ENCODE peak calls at places on chromosomes 12 and 14, in ten cellular contexts. R is dorsolateral prefrontal cortex, B is cardiac muscle cell, A is WERI-Rb-1, V is AG10803, O is AG09309, W is IMR-90, K is fibroblast of mammary gland, G is body of pancreas, Y is heart left ventricle. T is an unnamed sample.

GRCh38 chr14:62289471-62289870 is 527.3 kb downstream of the SNAPC1 start:
- DNase-seq in Y (no peak), K (peak), A (no peak), G (no peak), V (peak), R (no peak), W (peak), B (no peak), O (no peak), T (no peak)

GRCh38 chr12:80356092-80356491 is 87.9 kb upstream of the PTPRQ start:
- DNase-seq in R (no peak), G (no peak), K (peak), A (no peak), B (peak), O (no peak), V (no peak), W (no peak), Y (no peak), T (no peak)

GRCh38 chr12:97924122-97924521 is 461.5 kb downstream of the RMST start:
- DNase-seq in K (no peak), B (no peak), V (no peak), Y (no peak), G (no peak), W (no peak), R (no peak), A (no peak), O (no peak), T (no peak)

GRCh38 chr14:54985156-54985555 is 41.7 kb downstream of the WDHD1 start:
- DNase-seq in K (no peak), Y (no peak), W (no peak), B (no peak), G (no peak), A (no peak), O (no peak), R (no peak), V (no peak), T (no peak)

GRCh38 chr12:7103837-7104236 is 5.2 kb downstream of the C1RL start:
- DNase-seq in O (no peak), R (no peak), W (no peak), Y (no peak), V (no peak), A (no peak), B (no peak), G (no peak), K (no peak), T (no peak)

GRCh38 chr12:112546996-112547395 is 128.2 kb downstream of the PTPN11 start:
- DNase-seq in O (no peak), Y (no peak), B (no peak), G (no peak), R (no peak), A (no peak), W (no peak), V (no peak), K (no peak), T (no peak)

GRCh38 chr12:66137937-66138336 is 7.4 kb upstream of the LLPH start:
- DNase-seq in K (no peak), G (no peak), A (no peak), W (no peak), O (no peak), Y (no peak), V (no peak), B (no peak), R (no peak), T (no peak)

GRCh38 chr12:13474381-13474780 is 277.9 kb downstream of the EMP1 start:
- DNase-seq in A (no peak), B (no peak), W (no peak), Y (no peak), G (no peak), O (no peak), R (no peak), K (no peak), V (no peak), T (no peak)

GRCh38 chr14:69666112-69666511 is 54.7 kb downstream of the SUSD6 start:
- DNase-seq in K (peak), W (no peak), G (no peak), A (no peak), V (no peak), B (no peak), R (no peak), O (no peak), Y (no peak), T (peak)

GRCh38 chr14:90503582-90503981 is 106.8 kb downstream of the CALM1 start:
- DNase-seq in G (peak), Y (no peak), A (no peak), O (no peak), W (no peak), B (no peak), K (no peak), R (no peak), V (no peak), T (no peak)

GRCh38 chr12:29081101-29081500 is 68.0 kb upstream of the FAR2 start:
- DNase-seq in R (no peak), O (no peak), A (no peak), G (no peak), Y (no peak), K (peak), W (no peak), B (no peak), V (no peak), T (peak)

GRCh38 chr12:13099910-13100609 is 3.4 kb downstream of the GSG1 start:
- DNase-seq in V (no peak), W (no peak), K (no peak), O (no peak), Y (no peak), G (no peak), B (no peak), R (no peak), A (no peak), T (no peak)

GRCh38 chr14:72708708-72709475 is 185.0 kb downstream of the DPF3 start:
- DNase-seq in R (peak), K (peak), W (no peak), G (peak), O (no peak), Y (no peak), A (no peak), B (no peak), V (no peak), T (no peak)

GRCh38 chr12:54195080-54195479 is 6.3 kb upstream of the SMUG1 start:
- DNase-seq in V (no peak), G (no peak), A (no peak), W (no peak), B (no peak), R (no peak), O (no peak), K (no peak), Y (no peak), T (no peak)
- H3K4me3 ChIP-seq in V (no peak), G (no peak), A (no peak), W (no peak), B (no peak), R (no peak), O (no peak), K (no peak), Y (no peak), T (no peak)

DNA sequence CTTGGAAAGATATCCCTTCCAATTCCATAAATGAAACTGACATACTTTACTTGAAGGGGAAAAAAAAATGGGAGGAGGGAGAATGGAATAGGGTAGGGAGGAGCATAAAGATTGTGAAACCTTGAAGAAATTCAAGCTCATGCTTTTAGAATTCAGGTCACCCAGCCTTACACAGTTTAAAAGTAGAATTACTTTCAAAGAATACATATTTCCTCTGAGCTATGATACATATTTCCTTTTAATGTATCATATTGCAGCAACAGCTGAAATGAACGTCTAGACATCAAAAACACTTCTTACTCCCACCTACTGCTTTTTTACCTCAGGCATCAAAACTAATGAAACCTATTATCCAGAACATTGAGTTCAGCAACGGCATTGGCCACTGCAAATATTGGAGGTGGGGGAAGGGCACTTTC is 156.0 kb downstream of the MED13L start:
- DNase-seq in W (peak), A (no peak), R (no peak), Y (no peak), V (peak), O (no peak), G (no peak), K (peak), B (peak), T (peak)
- H3K4me3 ChIP-seq in W (no peak), A (no peak), R (peak), Y (no peak), V (no peak), O (no peak), G (no peak), K (peak), B (no peak), T (peak)

GRCh38 chr12:32544893-32545292 is 134.2 kb upstream of the DNM1L start:
- DNase-seq in B (no peak), V (no peak), A (no peak), W (no peak), G (no peak), K (no peak), R (no peak), O (no peak), Y (no peak), T (no peak)

GRCh38 chr12:32545413-32545970 is 133.6 kb upstream of the DNM1L start:
- DNase-seq in W (no peak), B (no peak), R (no peak), O (no peak), Y (no peak), A (no peak), K (no peak), V (no peak), G (no peak), T (no peak)

GRCh38 chr12:32542550-32543229 is 136.4 kb upstream of the DNM1L start:
- DNase-seq in Y (no peak), R (no peak), A (no peak), O (no peak), W (no peak), G (no peak), K (no peak), B (no peak), V (no peak), T (no peak)

GRCh38 chr12:32546272-32546671 is 132.8 kb upstream of the DNM1L start:
- DNase-seq in W (no peak), B (no peak), O (no peak), R (no peak), G (no peak), V (no peak), K (no peak), Y (no peak), A (no peak), T (no peak)

GRCh38 chr12:32541754-32542374 is 137.2 kb upstream of the DNM1L start:
- DNase-seq in W (no peak), A (no peak), O (no peak), K (peak), B (peak), R (no peak), G (no peak), V (no peak), Y (no peak), T (no peak)
- H3K4me3 ChIP-seq in W (no peak), A (no peak), O (no peak), K (no peak), B (no peak), R (no peak), G (no peak), V (no peak), Y (no peak), T (peak)

GRCh38 chr14:56581041-56581727 is 1.6 kb downstream of the TMEM260 start:
- DNase-seq in K (no peak), W (no peak), A (no peak), G (no peak), O (no peak), Y (no peak), R (no peak), V (no peak), B (no peak), T (no peak)
- H3K4me3 ChIP-seq in K (no peak), W (peak), A (peak), G (no peak), O (no peak), Y (peak), R (peak), V (peak), B (peak), T (peak)

GRCh38 chr12:56631790-56632700 is 1.9 kb upstream of the BAZ2A start:
- DNase-seq in O (no peak), G (peak), B (peak), W (peak), V (no peak), Y (peak), R (peak), A (peak), K (peak), T (peak)

GRCh38 chr12:56630180-56630632 is at the start of gene BAZ2A:
- DNase-seq in G (peak), B (peak), Y (peak), W (peak), O (peak), A (peak), V (peak), R (peak), K (peak), T (peak)

GRCh38 chr12:56626691-56627090 is 3.4 kb downstream of the BAZ2A start:
- DNase-seq in R (no peak), Y (no peak), V (no peak), A (no peak), K (no peak), W (no peak), G (no peak), B (no peak), O (no peak), T (no peak)

GRCh38 chr12:56628671-56629458 is 1.3 kb downstream of the BAZ2A start:
- DNase-seq in O (peak), W (peak), A (peak), G (peak), B (peak), K (peak), R (peak), Y (peak), V (peak), T (peak)

GRCh38 chr12:56629459-56630179 is 507 bp downstream of the BAZ2A start:
- DNase-seq in Y (no peak), V (no peak), K (no peak), G (peak), W (no peak), B (peak), A (no peak), O (no peak), R (peak), T (peak)
- H3K4me3 ChIP-seq in Y (peak), V (peak), K (peak), G (peak), W (peak), B (peak), A (peak), O (peak), R (peak), T (peak)

DNA sequence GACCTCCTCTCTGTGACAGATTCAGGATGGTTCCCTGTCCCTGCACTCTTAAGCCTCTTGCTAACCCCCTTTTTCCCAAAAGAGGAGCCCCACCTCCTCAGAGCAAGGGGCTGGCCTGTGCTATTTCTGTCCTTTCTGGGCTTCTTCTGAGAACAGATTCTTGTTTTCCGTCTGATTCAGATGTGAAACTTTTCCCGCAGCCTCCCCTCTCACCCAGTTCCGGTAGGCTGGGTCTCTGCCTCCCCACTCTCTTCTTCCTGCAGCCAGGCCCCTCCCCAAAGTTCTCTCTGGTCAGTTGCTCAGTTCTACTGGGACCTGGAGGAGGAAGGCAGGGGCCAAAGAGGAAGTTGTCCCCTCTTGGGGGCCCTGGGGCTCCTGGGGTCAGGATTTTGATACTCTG is 11.8 kb downstream of the PDE1B start:
- DNase-seq in O (no peak), W (no peak), K (no peak), A (no peak), Y (peak), R (no peak), B (peak), V (no peak), G (peak), T (peak)
- H3K4me3 ChIP-seq in O (no peak), W (no peak), K (no peak), A (no peak), Y (peak), R (peak), B (peak), V (no peak), G (no peak), T (peak)

DNA sequence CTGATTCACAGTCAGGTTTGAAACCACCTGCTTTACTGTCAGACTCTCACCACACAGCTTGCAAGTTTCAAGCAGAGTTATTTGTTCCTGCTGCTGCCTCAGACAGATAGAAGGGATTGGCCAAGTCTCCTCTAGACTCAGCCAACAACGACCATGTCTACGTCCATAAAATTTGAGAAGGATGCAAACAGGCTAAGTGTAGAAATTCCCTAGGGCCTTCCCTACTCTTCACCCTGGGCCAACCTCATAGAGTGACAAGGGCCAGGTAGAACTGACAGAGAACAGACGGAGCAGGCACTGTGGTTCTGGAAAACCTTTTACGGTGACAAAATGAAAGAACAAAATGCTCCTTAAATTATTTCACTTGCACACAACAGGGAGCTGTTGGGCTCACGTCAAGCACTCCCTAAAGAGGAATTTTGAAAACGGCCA is 39.5 kb downstream of the CLIP1 start:
- DNase-seq in K (no peak), W (no peak), O (no peak), Y (no peak), B (no peak), A (no peak), V (no peak), R (no peak), G (no peak), T (no peak)
- H3K4me3 ChIP-seq in K (no peak), W (no peak), O (no peak), Y (no peak), B (no peak), A (no peak), V (no peak), R (no peak), G (no peak), T (no peak)

T was measured in adipocyte.